ENCODE peak calls at places on chromosome 10, in four cellular contexts. I is heart right ventricle, V is fibroblast of lung, X is CD14-positive monocyte. C is an unnamed sample.

GRCh38 chr10:62264702-62265436 is 3.8 kb downstream of the RTKN2 start:
- DNase-seq in I (no peak), V (peak; percentile 92), X (no peak), C (no peak)

GRCh38 chr10:29849434-29849833 is 210.0 kb downstream of the JCAD start:
- DNase-seq in I (peak; percentile 55), V (peak; percentile 97), X (no peak), C (no peak)

GRCh38 chr10:44479306-44479705 is 94.4 kb upstream of the CXCL12 start:
- DNase-seq in I (no peak), V (no peak), X (no peak), C (no peak)

GRCh38 chr10:16995867-16996529 is 133.6 kb downstream of the CUBN start:
- DNase-seq in I (peak; percentile 48), V (peak; percentile 73), X (no peak), C (no peak)

GRCh38 chr10:112793197-112793921 is 156.7 kb upstream of the TCF7L2 start:
- DNase-seq in I (no peak), V (peak; percentile 28), X (no peak), C (no peak)

GRCh38 chr10:92702301-92702916 is 12.7 kb downstream of the HHEX start:
- DNase-seq in I (no peak), V (no peak), X (no peak), C (no peak)

GRCh38 chr10:110993024-110993693 is 73.8 kb downstream of the SHOC2 start:
- DNase-seq in I (no peak), V (peak; percentile 94), X (no peak), C (no peak)

GRCh38 chr10:96651998-96652431 is 65.2 kb upstream of the TM9SF3 start:
- DNase-seq in I (peak; percentile 23), V (no peak), X (peak; percentile 76), C (no peak)

GRCh38 chr10:18681366-18681765 is 22.1 kb downstream of the ARL5B start:
- DNase-seq in I (no peak), V (peak; percentile 51), X (no peak), C (no peak)

GRCh38 chr10:67140641-67141040 is 214.8 kb downstream of the LRRTM3 start:
- DNase-seq in I (no peak), V (no peak), X (no peak), C (no peak)

GRCh38 chr10:49578392-49578791 is 31.7 kb upstream of the SLC18A3 start:
- DNase-seq in I (no peak), V (no peak), X (no peak), C (no peak)

GRCh38 chr10:30433286-30433778 is 652 bp upstream of the MAP3K8 start:
- DNase-seq in I (peak; percentile 78), V (peak; percentile 77), X (peak; percentile 58), C (peak; percentile 85)

GRCh38 chr10:52871191-52871843 is 98.7 kb upstream of the MBL2 start:
- DNase-seq in I (no peak), V (no peak), X (no peak), C (no peak)

GRCh38 chr10:47458466-47459154 is 25.3 kb downstream of the ANXA8 start:
- DNase-seq in I (no peak), V (peak; percentile 89), X (no peak), C (no peak)

GRCh38 chr10:88792656-88793055 is 9.9 kb upstream of the LIPM start:
- DNase-seq in I (peak; percentile 9), V (peak; percentile 72), X (peak; percentile 93), C (no peak)

GRCh38 chr10:23364378-23364777 is 19.8 kb upstream of the C10orf67 start:
- DNase-seq in I (no peak), V (no peak), X (no peak), C (no peak)

GRCh38 chr10:71201921-71202713 is 10.3 kb upstream of the UNC5B start:
- DNase-seq in I (no peak), V (no peak), X (no peak), C (no peak)

GRCh38 chr10:76553231-76553630 is 1084.4 kb downstream of the KCNMA1 start:
- DNase-seq in I (no peak), V (no peak), X (no peak), C (no peak)

GRCh38 chr10:21494221-21495001 is 31.1 kb downstream of the SKIDA1 start:
- DNase-seq in I (no peak), V (peak; percentile 39), X (no peak), C (no peak)

GRCh38 chr10:121572857-121573540 is 25.2 kb downstream of the FGFR2 start:
- DNase-seq in I (no peak), V (no peak), X (no peak), C (no peak)

GRCh38 chr10:50572017-50572491 is 51.7 kb downstream of the SGMS1 start:
- DNase-seq in I (no peak), V (no peak), X (no peak), C (no peak)

GRCh38 chr10:1465421-1465902 is 271.9 kb downstream of the ADARB2 start:
- DNase-seq in I (no peak), V (no peak), X (no peak), C (no peak)

GRCh38 chr10:103737735-103738367 is 117.5 kb downstream of the SH3PXD2A start:
- DNase-seq in I (no peak), V (no peak), X (no peak), C (no peak)

GRCh38 chr10:27383595-27384542 is 120.2 kb upstream of the RAB18 start:
- DNase-seq in I (no peak), V (peak; percentile 35), X (no peak), C (no peak)

GRCh38 chr10:43128958-43129706 is 9.1 kb upstream of the CSGALNACT2 start:
- DNase-seq in I (no peak), V (peak; percentile 98), X (peak; percentile 77), C (no peak)

GRCh38 chr10:20004087-20004523 is 187.9 kb downstream of the PLXDC2 start:
- DNase-seq in I (peak; percentile 36), V (peak; percentile 74), X (peak; percentile 91), C (no peak)

GRCh38 chr10:125857185-125857760 is 23.8 kb downstream of the DHX32 start:
- DNase-seq in I (no peak), V (no peak), X (no peak), C (no peak)

GRCh38 chr10:125865120-125865519 is 16.0 kb downstream of the DHX32 start:
- DNase-seq in I (no peak), V (no peak), X (no peak), C (no peak)

DNA sequence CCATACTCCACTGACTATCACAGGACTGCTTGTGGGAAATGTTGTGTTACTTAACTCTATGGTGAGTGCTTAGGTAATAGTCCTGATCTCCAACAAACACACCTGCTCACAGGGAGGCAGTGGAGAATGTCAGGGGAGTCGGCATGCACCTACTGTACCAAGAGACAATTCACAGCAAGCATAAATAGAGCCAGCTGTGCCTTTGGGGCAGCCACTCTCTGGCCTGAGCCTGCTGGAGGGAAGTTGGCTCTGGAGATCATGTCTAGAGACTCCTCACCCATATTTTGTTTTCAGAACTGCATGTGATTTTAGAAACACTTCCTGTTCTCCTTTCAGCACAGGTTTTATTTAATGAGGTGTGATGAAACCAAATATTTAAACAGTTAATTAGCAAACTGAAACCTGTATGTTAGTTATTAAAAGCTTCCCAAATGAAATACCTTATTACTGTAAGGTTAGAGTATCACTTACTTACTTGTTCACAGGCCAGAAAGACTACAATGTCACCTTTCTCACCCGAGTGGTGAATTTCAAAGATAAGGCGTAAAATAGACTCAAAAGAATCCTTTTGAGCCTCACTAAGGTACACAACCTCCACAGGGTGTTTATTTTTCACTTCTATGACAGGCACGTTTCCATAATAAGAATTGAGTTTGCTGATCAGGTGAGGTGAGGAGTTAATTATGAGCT is 21.8 kb downstream of the DHX32 start:
- DNase-seq in I (no peak), V (no peak), X (no peak), C (no peak)
- TF ChIP-seq CTCF in I (no peak), V (no peak), X (no peak), C (no peak)

DNA sequence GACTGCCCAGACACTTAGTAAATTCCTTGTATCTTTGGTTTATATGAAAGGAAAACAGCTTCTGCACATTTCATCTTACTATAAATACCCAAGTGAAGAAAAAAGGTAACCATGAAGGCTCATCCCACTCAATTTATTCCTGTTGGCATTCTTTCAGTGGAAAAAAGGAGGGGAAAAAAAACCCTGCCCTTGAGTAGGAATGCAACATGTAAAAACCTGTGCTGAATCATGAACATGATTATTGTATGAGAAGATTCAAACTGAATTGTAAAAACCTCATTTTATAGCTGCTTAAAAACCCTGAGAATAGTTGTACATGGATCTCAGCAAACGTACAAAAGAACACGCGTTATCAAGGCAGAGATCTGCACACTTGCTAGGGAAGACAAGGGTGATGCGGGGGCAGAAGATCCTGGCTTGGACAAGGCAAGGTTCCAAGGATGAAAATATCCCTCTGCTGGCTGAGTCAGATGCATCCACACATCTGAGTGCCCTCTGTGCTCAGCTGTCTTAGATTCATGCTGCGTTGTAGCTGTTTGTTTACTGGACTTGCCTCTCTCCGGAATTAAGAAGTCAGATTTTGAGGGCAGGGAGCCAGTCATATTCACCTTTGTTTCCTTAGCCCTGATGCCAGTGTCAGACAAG is 658.2 kb downstream of the PARD3 start:
- DNase-seq in I (no peak), V (peak; percentile 54), X (no peak), C (no peak)
- TF ChIP-seq CTCF in I (no peak), V (peak; percentile 21), X (no peak), C (peak; percentile 48)

DNA sequence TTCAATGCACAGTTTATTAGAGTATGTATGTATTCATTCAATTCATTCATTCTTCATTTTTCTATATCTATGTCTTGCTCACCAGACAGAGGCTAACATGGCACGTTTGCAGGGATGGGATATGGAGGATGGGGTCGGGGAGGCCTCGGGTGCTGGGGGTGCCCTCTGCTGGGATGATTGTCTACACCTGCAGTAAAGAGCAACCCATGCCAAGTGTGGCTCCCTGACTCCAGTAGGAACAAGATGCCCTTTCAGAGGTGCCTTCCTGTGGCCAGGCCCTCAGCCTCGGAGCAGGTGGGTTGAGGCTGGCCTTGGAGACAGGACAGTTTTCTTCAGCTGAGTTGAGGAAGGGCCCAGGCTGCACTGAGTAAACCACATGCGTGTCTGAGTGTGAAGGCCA is 157.2 kb downstream of the SH2D4B start:
- DNase-seq in I (no peak), V (no peak), X (no peak), C (no peak)
- TF ChIP-seq CTCF in I (no peak), V (no peak), X (no peak), C (no peak)

GRCh38 chr10:75492151-75492550 is 60.7 kb downstream of the LRMDA start:
- DNase-seq in I (no peak), V (no peak), X (no peak), C (no peak)
- TF ChIP-seq CTCF in I (no peak), V (no peak), X (no peak), C (no peak)

GRCh38 chr10:93757766-93758509 is at the start of gene LGI1:
- DNase-seq in I (no peak), V (peak; percentile 25), X (no peak), C (no peak)

GRCh38 chr10:93756128-93756517 is 1.6 kb upstream of the LGI1 start:
- DNase-seq in I (no peak), V (no peak), X (no peak), C (no peak)

GRCh38 chr10:93755443-93756127 is 2.2 kb upstream of the LGI1 start:
- DNase-seq in I (no peak), V (no peak), X (no peak), C (no peak)

GRCh38 chr10:93758510-93758885 is 762 bp downstream of the LGI1 start:
- DNase-seq in I (no peak), V (no peak), X (no peak), C (no peak)

DNA sequence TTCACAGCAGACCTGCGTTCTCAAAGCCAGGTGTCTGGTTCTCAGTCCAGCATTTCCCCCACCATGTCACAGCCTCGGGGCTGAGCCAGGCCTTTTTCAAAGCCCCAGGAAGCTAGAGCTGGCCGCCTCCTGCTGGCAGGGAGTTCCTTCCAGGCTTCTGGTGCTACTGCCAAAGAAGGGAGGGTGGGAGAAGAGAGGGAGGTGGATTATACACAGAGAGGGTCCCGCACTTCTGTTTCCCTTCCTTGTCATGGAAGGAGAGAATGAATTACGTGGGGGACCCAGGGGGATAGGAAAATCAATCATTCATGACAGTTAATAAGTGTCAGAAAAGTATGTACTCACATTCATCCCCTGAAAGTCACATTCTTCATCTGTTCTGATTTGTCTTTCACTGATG is 600 bp upstream of the LGI1 start:
- DNase-seq in I (no peak), V (peak; percentile 5), X (no peak), C (no peak)
- TF ChIP-seq CTCF in I (no peak), V (no peak), X (no peak), C (peak; percentile 59)

GRCh38 chr10:125370578-125370977 is 210.2 kb upstream of the CTBP2 start:
- DNase-seq in I (no peak), V (no peak), X (no peak), C (no peak)
- TF ChIP-seq CTCF in I (no peak), V (no peak), X (no peak), C (no peak)